ENCODE peak calls at places on chromosomes 3 and 15, in six cellular contexts. Z is amniotic stem cell; L is esophagus muscularis mucosa; C is activated CD8-positive, alpha-beta memory T cell treated with anti-CD3 and anti-CD28 coated beads for 48 hours; N is OCI-LY7; O is astrocyte of the spinal cord. G is an unnamed sample.

GRCh38 chr3:190018460-190018859 is 102.2 kb downstream of the P3H2 start:
- DNase-seq in O (no peak), C (no peak), L (no peak), N (no peak), Z (no peak), G (no peak)

GRCh38 chr3:46913644-46914043 is 36.1 kb downstream of the PTH1R start:
- DNase-seq in L (no peak), N (no peak), C (no peak), Z (no peak), O (peak), G (peak)

GRCh38 chr15:41949400-41950126 is 22.8 kb downstream of the EHD4 start:
- DNase-seq in Z (no peak), N (no peak), C (no peak), O (no peak), L (no peak), G (no peak)

GRCh38 chr3:123843668-123844067 is 40.5 kb downstream of the MYLK start:
- DNase-seq in Z (peak), N (no peak), L (no peak), O (peak), C (no peak), G (no peak)

GRCh38 chr3:141928626-141929270 is 52.3 kb downstream of the ATP1B3 start:
- DNase-seq in L (no peak), C (no peak), Z (no peak), N (no peak), O (no peak), G (no peak)

GRCh38 chr3:61807865-61808276 is 246.5 kb downstream of the PTPRG start:
- DNase-seq in N (no peak), L (no peak), Z (no peak), C (no peak), O (peak), G (peak)

GRCh38 chr15:31277335-31278055 is 49.1 kb upstream of the KLF13 start:
- DNase-seq in Z (no peak), L (peak), N (no peak), O (no peak), C (no peak), G (no peak)

GRCh38 chr3:194740859-194741486 is 55.3 kb downstream of the FAM43A start:
- DNase-seq in O (peak), C (no peak), N (no peak), L (no peak), Z (no peak), G (peak)

GRCh38 chr15:48003447-48003846 is 117.3 kb upstream of the SLC24A5 start:
- DNase-seq in N (no peak), C (no peak), L (peak), Z (no peak), O (no peak), G (no peak)

GRCh38 chr15:80484312-80484981 is 80.3 kb downstream of the ARNT2 start:
- DNase-seq in L (no peak), C (no peak), N (no peak), O (peak), Z (no peak), G (no peak)

GRCh38 chr3:124768812-124769211 is 38.6 kb downstream of the UMPS start:
- DNase-seq in Z (no peak), C (no peak), O (no peak), L (no peak), N (no peak), G (peak)

GRCh38 chr15:100694381-100695012 is 92.1 kb downstream of the ASB7 start:
- DNase-seq in N (no peak), C (no peak), Z (no peak), L (peak), O (no peak), G (no peak)

GRCh38 chr3:23743141-23743784 is 62.5 kb upstream of the UBE2E1 start:
- DNase-seq in N (no peak), O (no peak), C (no peak), Z (no peak), L (no peak), G (no peak)

GRCh38 chr15:60005352-60006202 is 1.5 kb downstream of the FOXB1 start:
- DNase-seq in Z (no peak), L (no peak), O (no peak), C (no peak), N (no peak), G (no peak)